ENCODE peak calls at places on chromosome 16, in four cellular contexts. H is NCI-H345, F is mucosa of descending colon, K is psoas muscle. T is an unnamed sample.

GRCh38 chr16:4140652-4141051 is 24.4 kb upstream of the ADCY9 start:
- DNase-seq in H (peak; percentile 62), F (no peak), K (no peak), T (no peak)

GRCh38 chr16:53960954-53961616 is 257.1 kb downstream of the FTO start:
- DNase-seq in H (no peak), F (no peak), K (no peak), T (no peak)

GRCh38 chr16:5215911-5216310 is 118.3 kb upstream of the EEF2KMT start:
- DNase-seq in H (no peak), F (no peak), K (no peak), T (no peak)

GRCh38 chr16:69465083-69465721 is 40.8 kb downstream of the CYB5B start:
- DNase-seq in H (no peak), F (no peak), K (no peak), T (no peak)

GRCh38 chr16:48176635-48177408 is 21.0 kb upstream of the ABCC12 start:
- DNase-seq in H (no peak), F (no peak), K (no peak), T (no peak)

GRCh38 chr16:578232-578869 is 8.6 kb downstream of the PIGQ start:
- DNase-seq in H (no peak), F (no peak), K (no peak), T (no peak)

GRCh38 chr16:6957676-6958075 is 375.0 kb upstream of the RBFOX1 start:
- DNase-seq in H (no peak), F (no peak), K (no peak), T (no peak)

GRCh38 chr16:15829460-15829859 is 27.4 kb downstream of the MYH11 start:
- DNase-seq in H (no peak), F (peak; percentile 64), K (peak; percentile 78), T (peak; percentile 84)

T was measured in uterus.